ENCODE peak calls at places on chromosomes 7 and 10, in four cellular contexts. O, K, X and F are unnamed samples.

GRCh38 chr10:104142081-104142480 is 20.1 kb downstream of the SFR1 start:
- DNase-seq in O (no peak), K (no peak), X (no peak), F (no peak)

GRCh38 chr10:114996542-114996941 is 58.5 kb downstream of the TRUB1 start:
- DNase-seq in O (no peak), K (no peak), X (no peak), F (no peak)

GRCh38 chr10:119849944-119850343 is 22.7 kb downstream of the MCMBP start:
- DNase-seq in O (no peak), K (no peak), X (no peak), F (no peak)

GRCh38 chr7:34191766-34192550 is 286.6 kb downstream of the BMPER start:
- DNase-seq in O (no peak), K (no peak), X (no peak), F (no peak)

GRCh38 chr7:75889826-75890225 is 11.0 kb downstream of the RHBDD2 start:
- DNase-seq in O (no peak), K (no peak), X (no peak), F (no peak)

GRCh38 chr7:28044825-28045224 is 135.8 kb downstream of the JAZF1 start:
- DNase-seq in O (no peak), K (no peak), X (no peak), F (no peak)

GRCh38 chr10:61832866-61833481 is 68.5 kb upstream of the ARID5B start:
- DNase-seq in O (no peak), K (no peak), X (no peak), F (no peak)

GRCh38 chr10:93835770-93836169 is 58.0 kb upstream of the SLC35G1 start:
- DNase-seq in O (no peak), K (no peak), X (no peak), F (no peak)

GRCh38 chr10:66381045-66381444 is 544.8 kb upstream of the LRRTM3 start:
- DNase-seq in O (no peak), K (no peak), X (no peak), F (no peak)

GRCh38 chr10:132811891-132812481 is 26.0 kb upstream of the NKX6-2 start:
- DNase-seq in O (no peak), K (no peak), X (no peak), F (no peak)

GRCh38 chr10:16105082-16105481 is 244.8 kb upstream of the MINDY3 start:
- DNase-seq in O (no peak), K (no peak), X (no peak), F (no peak)

GRCh38 chr7:69412331-69413146 is 185.7 kb upstream of the AUTS2 start:
- DNase-seq in O (no peak), K (peak), X (no peak), F (no peak)

GRCh38 chr10:118911361-118911760 is 118.2 kb upstream of the NANOS1 start:
- DNase-seq in O (no peak), K (no peak), X (no peak), F (no peak)

GRCh38 chr7:75892634-75893272 is 13.9 kb downstream of the RHBDD2 start:
- DNase-seq in O (no peak), K (no peak), X (no peak), F (no peak)

GRCh38 chr10:19628767-19629443 is 187.3 kb upstream of the PLXDC2 start:
- DNase-seq in O (no peak), K (no peak), X (no peak), F (no peak)

GRCh38 chr10:100847440-100847839 is 65.3 kb upstream of the SLF2 start:
- DNase-seq in O (no peak), K (no peak), X (no peak), F (no peak)

GRCh38 chr7:150734293-150734692 is 2.9 kb upstream of the GIMAP5 start:
- DNase-seq in O (no peak), K (no peak), X (no peak), F (no peak)

GRCh38 chr10:72229261-72230251 is 13.5 kb upstream of the ASCC1 start:
- DNase-seq in O (no peak), K (no peak), X (no peak), F (no peak)